ENCODE peak calls at places on chromosomes 1 and 21, in five cellular contexts. One of them, this sample, is unnamed.

GRCh38 chr1:156241926-156242325 is at the start of gene BGLAP:
- DNase-seq in astrocyte: no peak
- DNase-seq in mammary epithelial cell: no peak
- DNase-seq in PC-3: no peak
- DNase-seq in neural progenitor cell: no peak
- DNase-seq in this sample: no peak

GRCh38 chr1:31705080-31705866 is 1.5 kb upstream of the COL16A1 start:
- DNase-seq in mammary epithelial cell: peak; percentile 63
- DNase-seq in astrocyte: peak; percentile 34
- DNase-seq in PC-3: peak; percentile 49
- DNase-seq in neural progenitor cell: peak; percentile 68
- DNase-seq in this sample: no peak

GRCh38 chr1:7467476-7468175 is 303.5 kb upstream of the VAMP3 start:
- DNase-seq in astrocyte: no peak
- DNase-seq in mammary epithelial cell: no peak
- DNase-seq in neural progenitor cell: no peak
- DNase-seq in PC-3: no peak
- DNase-seq in this sample: no peak

GRCh38 chr1:13757693-13758092 is 57.7 kb downstream of the PRDM2 start:
- DNase-seq in mammary epithelial cell: no peak
- DNase-seq in PC-3: peak; percentile 29
- DNase-seq in astrocyte: peak; percentile 29
- DNase-seq in neural progenitor cell: no peak
- DNase-seq in this sample: no peak

GRCh38 chr1:18535391-18536210 is 54.9 kb downstream of the KLHDC7A start:
- DNase-seq in PC-3: peak; percentile 53
- DNase-seq in neural progenitor cell: no peak
- DNase-seq in astrocyte: no peak
- DNase-seq in mammary epithelial cell: no peak
- DNase-seq in this sample: peak; percentile 39

GRCh38 chr1:42177551-42177981 is 13.0 kb upstream of the GUCA2A start:
- DNase-seq in mammary epithelial cell: peak; percentile 65
- DNase-seq in astrocyte: peak; percentile 88
- DNase-seq in PC-3: peak; percentile 62
- DNase-seq in neural progenitor cell: no peak
- DNase-seq in this sample: no peak

GRCh38 chr1:202998836-202999750 is 8.1 kb upstream of the TMEM183A start:
- DNase-seq in mammary epithelial cell: peak; percentile 28
- DNase-seq in neural progenitor cell: peak; percentile 72
- DNase-seq in astrocyte: peak; percentile 12
- DNase-seq in PC-3: peak; percentile 88
- DNase-seq in this sample: peak; percentile 54

GRCh38 chr1:182149411-182149965 is 88.0 kb upstream of the ZNF648 start:
- DNase-seq in neural progenitor cell: no peak
- DNase-seq in PC-3: no peak
- DNase-seq in astrocyte: peak; percentile 83
- DNase-seq in mammary epithelial cell: peak; percentile 76
- DNase-seq in this sample: no peak

GRCh38 chr1:198575715-198576641 is 35.5 kb upstream of the ATP6V1G3 start:
- DNase-seq in PC-3: peak; percentile 79
- DNase-seq in neural progenitor cell: no peak
- DNase-seq in astrocyte: peak; percentile 45
- DNase-seq in mammary epithelial cell: peak; percentile 38
- DNase-seq in this sample: no peak

GRCh38 chr1:46687095-46687659 is 15.5 kb downstream of the TEX38 start:
- DNase-seq in astrocyte: peak; percentile 55
- DNase-seq in mammary epithelial cell: peak; percentile 12
- DNase-seq in PC-3: peak; percentile 85
- DNase-seq in neural progenitor cell: no peak
- DNase-seq in this sample: peak; percentile 51

GRCh38 chr1:11453742-11454442 is 25.1 kb upstream of the DISP3 start:
- DNase-seq in mammary epithelial cell: no peak
- DNase-seq in astrocyte: no peak
- DNase-seq in PC-3: no peak
- DNase-seq in neural progenitor cell: no peak
- DNase-seq in this sample: no peak

GRCh38 chr1:75202751-75203150 is 68.6 kb downstream of the LHX8 start:
- DNase-seq in PC-3: no peak
- DNase-seq in mammary epithelial cell: no peak
- DNase-seq in neural progenitor cell: no peak
- DNase-seq in astrocyte: no peak
- DNase-seq in this sample: no peak

GRCh38 chr1:167487614-167488013 is 30.7 kb downstream of the CD247 start:
- DNase-seq in mammary epithelial cell: no peak
- DNase-seq in astrocyte: no peak
- DNase-seq in PC-3: no peak
- DNase-seq in neural progenitor cell: no peak
- DNase-seq in this sample: no peak

GRCh38 chr1:192620096-192620495 is 15.9 kb upstream of the RGS13 start:
- DNase-seq in PC-3: no peak
- DNase-seq in mammary epithelial cell: no peak
- DNase-seq in neural progenitor cell: no peak
- DNase-seq in astrocyte: no peak
- DNase-seq in this sample: no peak

GRCh38 chr1:206606867-206607266 is 5.4 kb downstream of the EIF2D start:
- DNase-seq in PC-3: peak; percentile 84
- DNase-seq in mammary epithelial cell: peak; percentile 44
- DNase-seq in astrocyte: peak; percentile 12
- DNase-seq in neural progenitor cell: peak; percentile 38
- DNase-seq in this sample: no peak

GRCh38 chr1:28813931-28814465 is 2.0 kb downstream of the OPRD1 start:
- DNase-seq in astrocyte: no peak
- DNase-seq in neural progenitor cell: no peak
- DNase-seq in mammary epithelial cell: no peak
- DNase-seq in PC-3: no peak
- DNase-seq in this sample: no peak

GRCh38 chr1:28811369-28811765 is 603 bp upstream of the OPRD1 start:
- DNase-seq in astrocyte: no peak
- DNase-seq in PC-3: no peak
- DNase-seq in neural progenitor cell: no peak
- DNase-seq in mammary epithelial cell: no peak
- DNase-seq in this sample: no peak

GRCh38 chr1:28812669-28813468 is 899 bp downstream of the OPRD1 start:
- DNase-seq in mammary epithelial cell: no peak
- DNase-seq in PC-3: no peak
- DNase-seq in neural progenitor cell: no peak
- DNase-seq in astrocyte: no peak
- DNase-seq in this sample: no peak

GRCh38 chr1:28815533-28815932 is 3.6 kb downstream of the OPRD1 start:
- DNase-seq in astrocyte: no peak
- DNase-seq in neural progenitor cell: peak; percentile 29
- DNase-seq in mammary epithelial cell: no peak
- DNase-seq in PC-3: no peak
- DNase-seq in this sample: no peak

DNA sequence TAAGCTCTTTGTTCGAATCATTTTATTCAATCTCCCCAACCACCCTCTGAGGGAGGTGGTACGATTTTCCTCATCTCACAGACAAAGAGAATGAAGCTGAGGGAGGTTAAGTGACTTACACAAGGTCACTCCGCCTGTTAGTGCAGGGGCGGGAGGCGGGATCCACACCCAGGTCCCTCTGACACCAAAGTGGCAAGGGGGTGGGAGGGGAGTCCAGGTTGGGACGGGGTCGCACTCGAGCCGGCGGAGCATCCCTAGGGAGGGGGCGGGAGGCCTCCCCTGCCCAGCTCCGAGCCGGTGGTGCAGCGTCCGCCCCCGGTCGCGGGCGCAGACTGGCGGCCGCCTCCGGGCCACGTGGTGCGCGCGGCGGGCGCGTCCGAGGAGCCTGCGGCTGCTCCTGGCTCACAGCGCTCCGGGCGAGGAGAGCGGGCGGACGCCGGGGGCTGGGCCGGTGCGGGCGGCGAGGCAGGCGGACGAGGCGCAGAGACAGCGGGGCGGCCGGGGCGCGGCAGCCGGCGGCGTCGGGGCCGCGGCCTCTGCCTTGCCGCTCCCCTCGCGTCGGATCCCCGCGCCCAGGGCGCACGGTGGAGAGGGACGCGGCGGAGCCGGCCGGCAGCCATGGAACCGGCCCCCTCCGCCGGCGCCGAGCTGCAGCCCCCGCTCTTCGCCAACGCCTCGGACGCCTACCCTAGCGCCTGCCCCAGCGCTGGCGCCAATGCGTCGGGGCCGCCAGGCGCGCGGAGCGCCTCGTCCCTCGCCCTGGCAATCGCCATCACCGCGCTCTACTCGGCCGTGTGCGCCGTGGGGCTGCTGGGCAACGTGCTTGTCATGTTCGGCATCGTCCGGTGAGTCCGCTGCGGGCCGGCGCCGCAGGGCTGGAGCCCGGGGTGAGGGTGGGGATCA is at the start of gene OPRD1:
- DNase-seq in PC-3: no peak
- DNase-seq in mammary epithelial cell: peak; percentile 41
- DNase-seq in neural progenitor cell: peak; percentile 75
- DNase-seq in astrocyte: no peak
- DNase-seq in this sample: no peak
- TF ChIP-seq EZH2 in PC-3: no peak
- TF ChIP-seq EZH2 in mammary epithelial cell: no peak
- TF ChIP-seq EZH2 in neural progenitor cell: peak; percentile 78
- TF ChIP-seq EZH2 in astrocyte: peak; percentile 73
- TF ChIP-seq EZH2 in this sample: no peak

GRCh38 chr1:179748772-179749171 is 5.7 kb downstream of the FAM163A start:
- DNase-seq in neural progenitor cell: no peak
- DNase-seq in astrocyte: no peak
- DNase-seq in PC-3: no peak
- DNase-seq in mammary epithelial cell: no peak
- DNase-seq in this sample: no peak
- H3K4me2 ChIP-seq in neural progenitor cell: no peak overlapping the region
- H3K4me2 ChIP-seq in astrocyte: no peak overlapping the region
- H3K4me2 ChIP-seq in PC-3: no peak overlapping the region
- H3K4me2 ChIP-seq in mammary epithelial cell: no peak overlapping the region
- H3K4me2 ChIP-seq in this sample: no peak overlapping the region

GRCh38 chr21:22343303-22343702 is 1345.1 kb downstream of the NCAM2 start:
- DNase-seq in neural progenitor cell: no peak
- DNase-seq in PC-3: no peak
- DNase-seq in mammary epithelial cell: no peak
- DNase-seq in astrocyte: no peak
- DNase-seq in this sample: no peak
- H3K9me3 ChIP-seq in neural progenitor cell: no peaks in the 10 kb centered on the region
- H3K9me3 ChIP-seq in PC-3: peaks cover 7% of the 10 kb centered on the region
- H3K9me3 ChIP-seq in mammary epithelial cell: peaks cover 38% of the 10 kb centered on the region
- H3K9me3 ChIP-seq in astrocyte: peaks cover 3% of the 10 kb centered on the region
- H3K9me3 ChIP-seq in this sample: no peaks in the 10 kb centered on the region

GRCh38 chr1:55040083-55040952 is 970 bp downstream of the PCSK9 start:
- DNase-seq in astrocyte: no peak
- DNase-seq in neural progenitor cell: peak; percentile 51
- DNase-seq in mammary epithelial cell: peak; percentile 24
- DNase-seq in PC-3: no peak
- DNase-seq in this sample: no peak
- TF ChIP-seq EZH2 in astrocyte: peak; percentile 59
- TF ChIP-seq EZH2 in neural progenitor cell: peak; percentile 77
- TF ChIP-seq EZH2 in mammary epithelial cell: no peak
- TF ChIP-seq EZH2 in PC-3: no peak
- TF ChIP-seq EZH2 in this sample: no peak

DNA sequence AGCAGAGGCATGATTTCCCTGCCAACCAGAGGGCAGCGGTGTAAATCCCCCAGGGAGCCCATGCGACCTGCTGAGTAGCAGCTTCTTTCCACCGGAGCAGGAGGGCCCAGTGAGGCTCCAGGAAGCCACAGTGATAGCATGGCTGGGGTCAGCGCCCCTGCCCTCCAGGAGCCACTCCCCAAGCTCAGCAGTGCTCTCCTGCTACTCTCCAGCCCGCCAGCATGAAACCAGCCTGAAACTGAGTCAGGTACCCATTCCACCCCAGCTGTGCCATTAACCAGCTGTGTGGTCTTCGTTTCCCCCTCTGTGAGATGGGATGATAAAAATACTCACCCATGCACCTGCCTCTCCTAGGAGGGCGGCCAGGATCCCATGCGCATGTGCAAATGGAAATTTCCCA is 123.8 kb upstream of the TMEM51 start:
- DNase-seq in PC-3: no peak
- DNase-seq in astrocyte: no peak
- DNase-seq in neural progenitor cell: no peak
- DNase-seq in mammary epithelial cell: no peak
- DNase-seq in this sample: no peak
- H3K4me2 ChIP-seq in PC-3: no peak overlapping the region
- H3K4me2 ChIP-seq in astrocyte: no peak overlapping the region
- H3K4me2 ChIP-seq in neural progenitor cell: no peak overlapping the region
- H3K4me2 ChIP-seq in mammary epithelial cell: no peak overlapping the region
- H3K4me2 ChIP-seq in this sample: no peak overlapping the region

This sample was measured in PC-9.